ENCODE peak calls at places on chromosomes 7 and 10, in nine cellular contexts. One of them, this sample, is unnamed.

GRCh38 chr10:11698691-11699545 is 43.3 kb upstream of the ECHDC3 start:
- DNase-seq in NB4: peak
- DNase-seq in bronchial epithelial cell: no peak
- DNase-seq in gastrocnemius medialis: no peak
- DNase-seq in cardiac fibroblast: no peak
- DNase-seq in tibial nerve: no peak
- DNase-seq in astrocyte of the spinal cord: no peak
- DNase-seq in fibroblast of pulmonary artery: no peak
- DNase-seq in fibroblast of mammary gland: no peak
- DNase-seq in this sample: no peak

GRCh38 chr7:151408839-151409554 is 841 bp downstream of the WDR86 start:
- DNase-seq in cardiac fibroblast: no peak
- DNase-seq in astrocyte of the spinal cord: no peak
- DNase-seq in gastrocnemius medialis: no peak
- DNase-seq in bronchial epithelial cell: peak
- DNase-seq in fibroblast of pulmonary artery: peak
- DNase-seq in NB4: peak
- DNase-seq in fibroblast of mammary gland: peak
- DNase-seq in tibial nerve: no peak
- DNase-seq in this sample: no peak

GRCh38 chr10:88735661-88736060 is 24.2 kb upstream of the LIPN start:
- DNase-seq in astrocyte of the spinal cord: peak
- DNase-seq in cardiac fibroblast: peak
- DNase-seq in tibial nerve: no peak
- DNase-seq in NB4: no peak
- DNase-seq in fibroblast of pulmonary artery: peak
- DNase-seq in bronchial epithelial cell: peak
- DNase-seq in fibroblast of mammary gland: peak
- DNase-seq in gastrocnemius medialis: no peak
- DNase-seq in this sample: no peak

GRCh38 chr10:50394832-50395231 is 143.5 kb upstream of the ASAH2 start:
- DNase-seq in bronchial epithelial cell: peak
- DNase-seq in fibroblast of mammary gland: peak
- DNase-seq in fibroblast of pulmonary artery: peak
- DNase-seq in NB4: no peak
- DNase-seq in gastrocnemius medialis: no peak
- DNase-seq in astrocyte of the spinal cord: no peak
- DNase-seq in tibial nerve: no peak
- DNase-seq in cardiac fibroblast: peak
- DNase-seq in this sample: no peak

GRCh38 chr10:68153473-68154210 is 44.4 kb downstream of the MYPN start:
- DNase-seq in gastrocnemius medialis: no peak
- DNase-seq in bronchial epithelial cell: peak
- DNase-seq in NB4: no peak
- DNase-seq in fibroblast of pulmonary artery: peak
- DNase-seq in cardiac fibroblast: peak
- DNase-seq in astrocyte of the spinal cord: peak
- DNase-seq in fibroblast of mammary gland: peak
- DNase-seq in tibial nerve: no peak
- DNase-seq in this sample: peak

GRCh38 chr10:15715619-15716227 is 4.0 kb downstream of the ITGA8 start:
- DNase-seq in fibroblast of mammary gland: peak
- DNase-seq in fibroblast of pulmonary artery: peak
- DNase-seq in NB4: no peak
- DNase-seq in gastrocnemius medialis: no peak
- DNase-seq in cardiac fibroblast: peak
- DNase-seq in tibial nerve: no peak
- DNase-seq in bronchial epithelial cell: no peak
- DNase-seq in astrocyte of the spinal cord: peak
- DNase-seq in this sample: no peak

GRCh38 chr10:93815304-93816091 is 57.8 kb downstream of the LGI1 start:
- DNase-seq in fibroblast of pulmonary artery: no peak
- DNase-seq in fibroblast of mammary gland: no peak
- DNase-seq in tibial nerve: no peak
- DNase-seq in NB4: peak
- DNase-seq in gastrocnemius medialis: no peak
- DNase-seq in astrocyte of the spinal cord: peak
- DNase-seq in bronchial epithelial cell: no peak
- DNase-seq in cardiac fibroblast: no peak
- DNase-seq in this sample: no peak

GRCh38 chr7:69823151-69823744 is 225.0 kb downstream of the AUTS2 start:
- DNase-seq in fibroblast of mammary gland: no peak
- DNase-seq in bronchial epithelial cell: no peak
- DNase-seq in NB4: no peak
- DNase-seq in cardiac fibroblast: no peak
- DNase-seq in tibial nerve: no peak
- DNase-seq in gastrocnemius medialis: no peak
- DNase-seq in astrocyte of the spinal cord: no peak
- DNase-seq in fibroblast of pulmonary artery: no peak
- DNase-seq in this sample: no peak

GRCh38 chr7:44162179-44162578 is 21.0 kb upstream of the MYL7 start:
- DNase-seq in tibial nerve: no peak
- DNase-seq in fibroblast of mammary gland: peak
- DNase-seq in astrocyte of the spinal cord: no peak
- DNase-seq in fibroblast of pulmonary artery: peak
- DNase-seq in gastrocnemius medialis: no peak
- DNase-seq in bronchial epithelial cell: no peak
- DNase-seq in NB4: no peak
- DNase-seq in cardiac fibroblast: no peak
- DNase-seq in this sample: no peak
- H3K4me3 ChIP-seq in tibial nerve: no peak
- H3K4me3 ChIP-seq in fibroblast of mammary gland: no peak
- H3K4me3 ChIP-seq in astrocyte of the spinal cord: no peak
- H3K4me3 ChIP-seq in fibroblast of pulmonary artery: no peak
- H3K4me3 ChIP-seq in gastrocnemius medialis: no peak
- H3K4me3 ChIP-seq in bronchial epithelial cell: no peak
- H3K4me3 ChIP-seq in NB4: no peak
- H3K4me3 ChIP-seq in cardiac fibroblast: no peak
- H3K4me3 ChIP-seq in this sample: no peak

DNA sequence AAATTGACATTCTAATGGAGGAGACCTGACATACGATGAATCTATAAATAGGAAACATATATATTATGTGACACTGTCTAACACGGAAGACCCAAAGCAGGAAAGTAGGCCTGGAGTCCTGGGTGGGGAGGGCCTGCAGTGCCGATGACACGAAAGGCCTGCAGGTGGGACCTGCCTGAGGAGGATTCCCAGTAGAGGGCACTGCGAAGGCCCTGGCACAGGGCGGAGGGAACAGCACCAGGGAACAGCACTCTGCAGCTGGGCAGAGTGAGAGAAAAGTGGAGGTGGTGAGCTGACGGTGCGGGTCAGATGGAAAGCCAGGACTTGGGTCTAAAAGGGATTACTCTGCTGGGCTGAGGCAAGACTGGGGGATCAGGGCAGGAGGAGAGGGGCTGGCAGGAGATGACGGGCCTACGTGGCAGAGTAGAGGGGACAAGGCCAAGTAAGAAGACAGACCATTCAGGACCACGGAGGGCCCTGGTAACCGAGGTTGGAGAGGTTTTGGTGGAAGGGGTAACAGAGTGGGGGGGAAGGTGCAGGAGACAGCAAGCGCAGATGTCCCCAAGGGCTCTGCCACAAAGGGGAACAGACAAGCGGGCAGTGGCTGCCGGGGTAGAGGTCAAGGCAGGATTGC is 8.1 kb downstream of the ZNF746 start:
- DNase-seq in cardiac fibroblast: no peak
- DNase-seq in gastrocnemius medialis: no peak
- DNase-seq in tibial nerve: no peak
- DNase-seq in NB4: no peak
- DNase-seq in bronchial epithelial cell: peak
- DNase-seq in fibroblast of mammary gland: peak
- DNase-seq in astrocyte of the spinal cord: no peak
- DNase-seq in fibroblast of pulmonary artery: no peak
- DNase-seq in this sample: no peak
- TF ChIP-seq CTCF in cardiac fibroblast: no peak
- TF ChIP-seq CTCF in gastrocnemius medialis: no peak
- TF ChIP-seq CTCF in tibial nerve: no peak
- TF ChIP-seq CTCF in NB4: peak
- TF ChIP-seq CTCF in bronchial epithelial cell: peak
- TF ChIP-seq CTCF in fibroblast of mammary gland: peak
- TF ChIP-seq CTCF in astrocyte of the spinal cord: peak
- TF ChIP-seq CTCF in fibroblast of pulmonary artery: peak
- TF ChIP-seq CTCF in this sample: no peak

DNA sequence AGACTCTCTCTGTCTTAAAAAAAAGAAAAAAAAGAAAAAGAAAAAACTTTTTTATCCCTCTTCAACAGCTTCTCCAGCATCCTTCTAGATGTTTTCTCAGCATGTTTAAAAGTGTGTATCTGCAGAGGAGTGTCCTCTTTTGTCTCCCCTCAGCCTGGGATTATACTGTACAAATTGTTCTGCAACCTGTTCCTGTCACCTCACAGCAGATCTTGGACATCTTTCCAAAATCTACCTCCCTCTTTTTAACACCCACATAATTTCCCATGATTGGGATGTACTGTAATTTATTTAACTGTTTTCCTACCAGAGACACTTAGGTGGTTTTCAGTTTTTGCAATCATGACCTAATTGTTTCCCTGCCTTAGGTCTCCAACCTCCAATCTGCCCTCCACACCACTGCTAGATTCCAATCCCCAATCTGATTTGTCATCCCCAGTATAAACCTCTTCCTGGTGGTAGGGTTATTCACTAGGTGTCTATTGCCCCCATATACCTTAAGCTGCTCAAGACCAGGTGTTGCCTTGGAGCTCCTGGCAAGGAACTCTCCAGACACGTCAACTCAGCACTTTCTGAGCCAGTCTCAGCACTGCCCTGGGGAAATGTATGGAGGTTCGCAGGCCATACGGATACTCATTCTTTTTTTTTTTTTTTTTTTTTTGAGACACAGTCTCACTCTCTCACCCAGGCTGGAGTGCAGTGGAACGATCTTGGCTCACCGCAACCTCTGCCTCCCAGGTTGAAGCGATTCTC is 17.6 kb upstream of the DDIT4 start:
- DNase-seq in bronchial epithelial cell: no peak
- DNase-seq in fibroblast of pulmonary artery: no peak
- DNase-seq in cardiac fibroblast: no peak
- DNase-seq in NB4: no peak
- DNase-seq in gastrocnemius medialis: no peak
- DNase-seq in fibroblast of mammary gland: peak
- DNase-seq in astrocyte of the spinal cord: no peak
- DNase-seq in tibial nerve: no peak
- DNase-seq in this sample: no peak
- H3K4me3 ChIP-seq in bronchial epithelial cell: no peak
- H3K4me3 ChIP-seq in fibroblast of pulmonary artery: no peak
- H3K4me3 ChIP-seq in cardiac fibroblast: no peak
- H3K4me3 ChIP-seq in NB4: no peak
- H3K4me3 ChIP-seq in gastrocnemius medialis: no peak
- H3K4me3 ChIP-seq in fibroblast of mammary gland: no peak
- H3K4me3 ChIP-seq in astrocyte of the spinal cord: no peak
- H3K4me3 ChIP-seq in tibial nerve: no peak
- H3K4me3 ChIP-seq in this sample: no peak

GRCh38 chr7:50479743-50480517 is 29.8 kb upstream of the FIGNL1 start:
- DNase-seq in bronchial epithelial cell: no peak
- DNase-seq in cardiac fibroblast: no peak
- DNase-seq in tibial nerve: no peak
- DNase-seq in NB4: no peak
- DNase-seq in gastrocnemius medialis: no peak
- DNase-seq in fibroblast of mammary gland: no peak
- DNase-seq in astrocyte of the spinal cord: no peak
- DNase-seq in fibroblast of pulmonary artery: no peak
- DNase-seq in this sample: no peak
- TF ChIP-seq CTCF in bronchial epithelial cell: no peak
- TF ChIP-seq CTCF in cardiac fibroblast: no peak
- TF ChIP-seq CTCF in tibial nerve: no peak
- TF ChIP-seq CTCF in NB4: no peak
- TF ChIP-seq CTCF in gastrocnemius medialis: no peak
- TF ChIP-seq CTCF in fibroblast of mammary gland: no peak
- TF ChIP-seq CTCF in astrocyte of the spinal cord: no peak
- TF ChIP-seq CTCF in fibroblast of pulmonary artery: no peak
- TF ChIP-seq CTCF in this sample: no peak

GRCh38 chr7:80609732-80610131 is 28.7 kb upstream of the CD36 start:
- DNase-seq in gastrocnemius medialis: peak
- DNase-seq in bronchial epithelial cell: no peak
- DNase-seq in tibial nerve: no peak
- DNase-seq in fibroblast of pulmonary artery: no peak
- DNase-seq in astrocyte of the spinal cord: no peak
- DNase-seq in fibroblast of mammary gland: no peak
- DNase-seq in cardiac fibroblast: no peak
- DNase-seq in NB4: no peak
- DNase-seq in this sample: no peak

GRCh38 chr7:80614911-80615310 is 23.5 kb upstream of the CD36 start:
- DNase-seq in bronchial epithelial cell: peak
- DNase-seq in NB4: no peak
- DNase-seq in fibroblast of mammary gland: peak
- DNase-seq in gastrocnemius medialis: no peak
- DNase-seq in astrocyte of the spinal cord: peak
- DNase-seq in tibial nerve: no peak
- DNase-seq in fibroblast of pulmonary artery: peak
- DNase-seq in cardiac fibroblast: peak
- DNase-seq in this sample: no peak

GRCh38 chr7:80611779-80612178 is 26.7 kb upstream of the CD36 start:
- DNase-seq in fibroblast of pulmonary artery: peak
- DNase-seq in tibial nerve: no peak
- DNase-seq in fibroblast of mammary gland: peak
- DNase-seq in cardiac fibroblast: peak
- DNase-seq in NB4: no peak
- DNase-seq in bronchial epithelial cell: peak
- DNase-seq in astrocyte of the spinal cord: peak
- DNase-seq in gastrocnemius medialis: peak
- DNase-seq in this sample: no peak

GRCh38 chr7:80611353-80611752 is 27.1 kb upstream of the CD36 start:
- DNase-seq in fibroblast of mammary gland: no peak
- DNase-seq in bronchial epithelial cell: no peak
- DNase-seq in tibial nerve: no peak
- DNase-seq in gastrocnemius medialis: no peak
- DNase-seq in NB4: no peak
- DNase-seq in cardiac fibroblast: no peak
- DNase-seq in fibroblast of pulmonary artery: no peak
- DNase-seq in astrocyte of the spinal cord: no peak
- DNase-seq in this sample: no peak

GRCh38 chr7:80613519-80613918 is 24.9 kb upstream of the CD36 start:
- DNase-seq in fibroblast of mammary gland: no peak
- DNase-seq in astrocyte of the spinal cord: no peak
- DNase-seq in NB4: no peak
- DNase-seq in fibroblast of pulmonary artery: no peak
- DNase-seq in cardiac fibroblast: no peak
- DNase-seq in bronchial epithelial cell: no peak
- DNase-seq in gastrocnemius medialis: no peak
- DNase-seq in tibial nerve: no peak
- DNase-seq in this sample: no peak
- H3K4me3 ChIP-seq in fibroblast of mammary gland: no peak
- H3K4me3 ChIP-seq in astrocyte of the spinal cord: no peak
- H3K4me3 ChIP-seq in NB4: no peak
- H3K4me3 ChIP-seq in fibroblast of pulmonary artery: no peak
- H3K4me3 ChIP-seq in cardiac fibroblast: no peak
- H3K4me3 ChIP-seq in bronchial epithelial cell: no peak
- H3K4me3 ChIP-seq in gastrocnemius medialis: peak
- H3K4me3 ChIP-seq in tibial nerve: no peak
- H3K4me3 ChIP-seq in this sample: no peak

GRCh38 chr7:150322833-150323681 is at the start of the genes ACTR3C and LRRC61:
- DNase-seq in tibial nerve: no peak
- DNase-seq in NB4: peak
- DNase-seq in gastrocnemius medialis: no peak
- DNase-seq in cardiac fibroblast: no peak
- DNase-seq in fibroblast of mammary gland: no peak
- DNase-seq in bronchial epithelial cell: peak
- DNase-seq in astrocyte of the spinal cord: no peak
- DNase-seq in fibroblast of pulmonary artery: no peak
- DNase-seq in this sample: no peak
- TF ChIP-seq CTCF in tibial nerve: no peak
- TF ChIP-seq CTCF in NB4: no peak
- TF ChIP-seq CTCF in gastrocnemius medialis: no peak
- TF ChIP-seq CTCF in cardiac fibroblast: no peak
- TF ChIP-seq CTCF in fibroblast of mammary gland: no peak
- TF ChIP-seq CTCF in bronchial epithelial cell: peak
- TF ChIP-seq CTCF in astrocyte of the spinal cord: no peak
- TF ChIP-seq CTCF in fibroblast of pulmonary artery: no peak
- TF ChIP-seq CTCF in this sample: no peak